ENCODE peak calls at places on chromosome 2, in eight cellular contexts. V, F, U, Z, R, S, Y and N are unnamed samples.

GRCh38 chr2:101219281-101219680 is 33.4 kb upstream of the CNOT11 start:
- DNase-seq in F (no peak), S (no peak), Y (no peak), U (no peak), V (no peak), Z (no peak), R (no peak), N (no peak)

GRCh38 chr2:233331536-233331935 is 22.8 kb upstream of the DGKD start:
- DNase-seq in Y (no peak), S (no peak), V (peak; percentile 72), U (no peak), Z (no peak), R (peak; percentile 59), F (peak; percentile 70), N (peak; percentile 73)

GRCh38 chr2:219155054-219155644 is 5.5 kb downstream of the NHEJ1 start:
- DNase-seq in Y (peak; percentile 84), F (peak; percentile 19), V (no peak), S (peak; percentile 63), R (no peak), U (peak; percentile 60), Z (peak; percentile 85), N (no peak)

GRCh38 chr2:130828461-130828860 is 8.3 kb upstream of the ARHGEF4 start:
- DNase-seq in S (peak; percentile 39), V (no peak), Z (no peak), R (no peak), U (peak; percentile 41), F (no peak), Y (no peak), N (no peak)

GRCh38 chr2:178761759-178762371 is 45.4 kb downstream of the TTN start:
- DNase-seq in R (no peak), Z (peak; percentile 61), Y (peak; percentile 65), V (no peak), S (peak; percentile 15), U (peak; percentile 51), F (no peak), N (no peak)

GRCh38 chr2:237573721-237574415 is 7.5 kb downstream of the PRLH start:
- DNase-seq in R (no peak), Y (no peak), V (no peak), U (no peak), Z (no peak), S (no peak), F (no peak), N (no peak)

GRCh38 chr2:122651236-122651635 is 895.8 kb downstream of the TSN start:
- DNase-seq in U (no peak), S (no peak), V (no peak), Z (no peak), F (no peak), Y (no peak), R (no peak), N (no peak)

GRCh38 chr2:134425723-134426496 is 172.0 kb downstream of the MGAT5 start:
- DNase-seq in U (no peak), V (no peak), Z (no peak), S (no peak), Y (no peak), R (no peak), F (no peak), N (no peak)

GRCh38 chr2:212381428-212382102 is 157.0 kb downstream of the ERBB4 start:
- DNase-seq in F (no peak), Y (no peak), R (no peak), S (no peak), U (no peak), V (no peak), Z (no peak), N (no peak)

GRCh38 chr2:196592912-196593881 is 46.3 kb upstream of the CCDC150 start:
- DNase-seq in Y (peak; percentile 69), V (no peak), S (peak; percentile 55), F (no peak), Z (peak; percentile 63), U (peak; percentile 53), R (no peak), N (peak; percentile 15)